ENCODE peak calls at places on chromosome 11, in five cellular contexts. P is left ventricle myocardium inferior; N is cardiac muscle cell; O is fibroblast of lung; J is CD8-positive, alpha-beta T cell. Z is an unnamed sample.

GRCh38 chr11:104343578-104343977 is 179.6 kb upstream of the PDGFD start:
- DNase-seq in J (no peak), P (no peak), N (peak; percentile 6), O (peak; percentile 10), Z (no peak)

GRCh38 chr11:121563900-121564822 is 111.4 kb upstream of the SORL1-AS1 start:
- DNase-seq in J (no peak), N (no peak), O (peak; percentile 21), P (no peak), Z (no peak)

GRCh38 chr11:132030896-132031295 is 660.5 kb downstream of the NTM start:
- DNase-seq in O (peak; percentile 14), J (no peak), N (no peak), P (no peak), Z (no peak)

GRCh38 chr11:73070653-73071052 is 71.5 kb downstream of the FCHSD2 start:
- DNase-seq in N (no peak), O (no peak), J (no peak), P (no peak), Z (no peak)

GRCh38 chr11:130652671-130653335 is 204.4 kb downstream of the ADAMTS15 start:
- DNase-seq in P (peak; percentile 68), O (peak; percentile 99), N (no peak), J (no peak), Z (no peak)

GRCh38 chr11:1299621-1300020 is 9.8 kb downstream of the TOLLIP start:
- DNase-seq in O (no peak), J (no peak), P (no peak), N (no peak), Z (no peak)

GRCh38 chr11:115941481-115941993 is 437.3 kb upstream of the CADM1 start:
- DNase-seq in N (no peak), P (peak; percentile 56), J (no peak), O (peak; percentile 93), Z (no peak)

GRCh38 chr11:73376803-73377629 is 817 bp downstream of the RELT start:
- DNase-seq in O (peak; percentile 70), J (peak; percentile 55), P (peak; percentile 45), N (peak; percentile 56), Z (peak; percentile 65)

GRCh38 chr11:110907629-110908028 is 195.4 kb upstream of the ARHGAP20 start:
- DNase-seq in J (no peak), P (no peak), N (no peak), O (peak; percentile 94), Z (no peak)

GRCh38 chr11:92180664-92181251 is 43.9 kb upstream of the FAT3 start:
- DNase-seq in P (no peak), O (peak; percentile 84), J (no peak), N (no peak), Z (no peak)

GRCh38 chr11:92180226-92180625 is 44.4 kb upstream of the FAT3 start:
- DNase-seq in J (no peak), P (no peak), N (no peak), O (no peak), Z (no peak)
- H3K27ac ChIP-seq in J (no peak overlapping the region), P (no peak overlapping the region), N (no peak overlapping the region), O (peak overlapping the region; percentile 13), Z (no peak overlapping the region)

GRCh38 chr11:59659981-59660380 is 8.9 kb downstream of the PATL1 start:
- DNase-seq in O (no peak), P (no peak), N (no peak), J (no peak), Z (no peak)
- H3K4me1 ChIP-seq in O (peaks cover 3% of the 10 kb centered on the region), P (peaks cover 25% of the 10 kb centered on the region), N (no peaks in the 10 kb centered on the region), J (peaks cover 5% of the 10 kb centered on the region), Z (no peaks in the 10 kb centered on the region)

DNA sequence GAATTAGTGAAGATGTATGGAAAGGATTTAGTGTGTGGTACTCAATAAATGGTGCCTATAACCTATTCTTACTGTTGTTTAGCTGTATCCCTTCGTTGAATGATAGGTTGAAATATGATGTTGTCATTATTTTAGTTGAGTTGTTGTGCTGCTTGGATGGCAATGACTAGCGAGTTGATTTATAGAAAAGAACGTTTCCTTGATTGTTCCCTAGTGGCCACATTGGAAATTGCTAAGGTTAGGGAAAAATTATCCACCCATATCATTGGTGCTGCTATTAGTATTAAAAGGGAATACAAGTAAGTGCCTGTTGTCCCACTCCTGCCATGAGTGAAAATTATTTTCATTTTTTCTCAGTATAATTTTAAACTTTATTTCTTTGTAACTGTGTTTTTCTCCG is 14.5 kb downstream of the EMSY start:
- DNase-seq in O (no peak), N (no peak), P (no peak), J (no peak), Z (no peak)
- H3K27ac ChIP-seq in O (no peak overlapping the region), N (peak overlapping the region; percentile 58), P (no peak overlapping the region), J (no peak overlapping the region), Z (no peak overlapping the region)

DNA sequence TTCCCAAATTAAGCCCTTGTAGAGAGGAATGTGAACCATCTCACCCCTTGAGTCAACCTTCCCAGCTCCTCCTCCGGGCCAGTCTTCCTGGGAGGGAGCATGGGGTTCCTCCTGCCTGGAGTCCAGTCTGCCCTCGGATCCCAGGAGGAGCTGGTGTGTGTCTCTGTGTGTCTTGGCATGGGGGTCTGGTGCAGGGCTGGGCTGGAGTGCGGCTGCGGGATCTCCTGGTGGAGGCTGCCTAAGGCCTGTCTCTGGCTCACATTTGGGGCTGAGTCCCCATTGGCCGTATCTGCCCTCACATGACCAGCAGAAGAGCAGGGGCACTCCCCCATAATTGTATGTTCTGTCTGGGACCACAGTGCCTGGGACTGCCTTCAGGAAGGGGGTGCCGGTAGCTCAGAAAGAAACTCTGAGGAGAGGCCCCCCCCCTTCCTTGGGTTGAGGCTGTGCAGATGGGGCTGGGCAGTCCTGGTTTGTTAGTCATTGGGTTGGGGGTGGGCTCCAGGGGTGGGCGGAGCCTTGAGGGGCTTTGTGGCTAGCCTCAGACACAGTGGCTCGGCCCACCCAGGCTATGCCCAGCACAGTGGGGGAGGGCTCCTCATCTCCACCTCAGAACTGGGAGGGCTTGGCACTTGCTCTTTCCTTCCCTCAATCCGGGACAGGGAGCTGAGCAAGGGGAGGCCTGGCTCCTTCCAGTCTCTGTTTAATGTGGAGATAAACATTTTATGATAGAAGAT is 2.9 kb downstream of the C1QTNF5 start:
- DNase-seq in O (peak; percentile 83), N (peak; percentile 33), P (no peak), J (no peak), Z (no peak)
- H3K4me1 ChIP-seq in O (peaks cover 31% of the 10 kb centered on the region), N (peaks cover 6% of the 10 kb centered on the region), P (peaks cover 82% of the 10 kb centered on the region), J (peaks cover 27% of the 10 kb centered on the region), Z (peaks cover 12% of the 10 kb centered on the region)

DNA sequence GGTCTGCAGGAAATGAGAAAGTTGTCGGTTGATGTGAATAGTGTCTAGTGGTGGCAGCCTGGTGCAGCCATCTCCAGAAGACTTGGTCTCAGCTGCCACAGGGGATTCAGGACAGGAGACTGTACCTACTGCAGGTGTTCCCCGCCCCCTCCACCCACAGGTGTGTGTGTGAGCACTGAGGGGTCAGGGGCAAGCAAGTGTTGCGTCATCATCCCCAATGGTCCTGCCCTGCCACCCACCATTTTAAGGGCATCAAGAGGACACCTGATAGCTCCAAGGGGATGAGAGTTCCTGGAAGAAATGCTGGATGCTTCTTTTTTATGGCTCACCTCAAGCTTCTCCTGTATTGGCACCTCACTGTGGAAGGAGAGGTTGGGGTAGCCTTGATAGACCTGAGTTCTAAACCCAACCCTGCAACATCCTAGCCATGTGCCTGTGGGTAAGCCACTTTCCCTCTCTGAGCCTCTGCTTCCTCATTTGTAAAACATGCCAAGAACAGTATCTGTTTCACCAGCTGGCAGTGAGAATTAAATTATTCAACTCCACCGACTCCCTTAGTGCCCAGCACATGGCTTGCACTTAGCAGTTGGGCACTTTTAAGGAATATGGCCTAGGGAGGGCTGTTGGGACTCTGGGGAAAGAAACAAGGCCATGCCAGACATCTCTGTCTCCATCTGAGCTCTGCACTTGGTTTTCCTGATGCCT is 6.1 kb downstream of the C11orf91 start:
- DNase-seq in N (no peak), O (no peak), J (no peak), P (no peak), Z (no peak)
- H3K27ac ChIP-seq in N (no peak overlapping the region), O (no peak overlapping the region), J (no peak overlapping the region), P (peak overlapping the region; percentile 57), Z (no peak overlapping the region)

GRCh38 chr11:35083181-35084061 is 55.5 kb upstream of the CD44 start:
- DNase-seq in N (no peak), P (peak; percentile 29), O (peak; percentile 93), J (peak; percentile 72), Z (peak; percentile 89)

GRCh38 chr11:35077709-35078695 is 61.0 kb upstream of the CD44 start:
- DNase-seq in N (no peak), O (no peak), J (peak; percentile 43), P (no peak), Z (peak; percentile 42)

GRCh38 chr11:35082322-35083180 is 56.4 kb upstream of the CD44 start:
- DNase-seq in P (peak; percentile 45), J (peak; percentile 83), O (peak; percentile 60), N (peak; percentile 58), Z (peak; percentile 84)

GRCh38 chr11:35076201-35077100 is 62.5 kb upstream of the CD44 start:
- DNase-seq in N (no peak), J (no peak), P (no peak), O (no peak), Z (no peak)

DNA sequence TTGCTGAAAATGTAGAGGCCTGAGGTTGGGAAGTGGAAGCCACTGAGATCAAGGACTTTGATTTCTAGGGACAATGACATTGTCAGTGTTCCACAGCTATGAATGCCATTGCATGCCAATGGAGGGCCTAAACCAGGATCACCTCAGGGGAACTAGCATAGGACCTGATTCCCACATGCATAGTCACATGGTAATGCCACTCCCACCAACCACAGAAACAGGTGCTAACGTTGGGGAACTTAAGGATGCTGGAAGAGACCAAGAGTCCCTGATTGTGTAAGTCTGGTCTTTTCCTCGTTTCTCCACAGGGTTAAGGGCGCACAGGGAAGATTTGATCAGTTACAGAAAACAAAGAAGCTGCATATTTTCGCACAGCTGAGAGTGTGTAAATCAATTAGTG is 59.4 kb upstream of the CD44 start:
- DNase-seq in N (no peak), O (no peak), J (no peak), P (no peak), Z (no peak)
- H3K4me1 ChIP-seq in N (no peaks in the 10 kb centered on the region), O (peaks cover 30% of the 10 kb centered on the region), J (peaks cover 79% of the 10 kb centered on the region), P (peaks cover 32% of the 10 kb centered on the region), Z (peaks cover 77% of the 10 kb centered on the region)

GRCh38 chr11:42967653-42968052 is 344.1 kb upstream of the API5 start:
- DNase-seq in J (no peak), O (no peak), N (no peak), P (no peak), Z (no peak)
- H3K27ac ChIP-seq in J (no peak overlapping the region), O (no peak overlapping the region), N (no peak overlapping the region), P (no peak overlapping the region), Z (no peak overlapping the region)

GRCh38 chr11:47179655-47179991 is 2.9 kb upstream of the ARFGAP2 start:
- DNase-seq in J (peak; percentile 37), P (no peak), N (peak; percentile 68), O (peak; percentile 38), Z (peak; percentile 24)

GRCh38 chr11:47177229-47177845 is 658 bp upstream of the ARFGAP2 start:
- DNase-seq in O (peak; percentile 82), P (peak; percentile 56), J (peak; percentile 67), N (peak; percentile 72), Z (peak; percentile 77)

GRCh38 chr11:47177846-47178245 is 1.2 kb upstream of the ARFGAP2 start:
- DNase-seq in J (no peak), N (no peak), P (peak; percentile 51), O (no peak), Z (no peak)

GRCh38 chr11:47178737-47179654 is 2.3 kb upstream of the ARFGAP2 start:
- DNase-seq in O (no peak), P (no peak), J (no peak), N (no peak), Z (no peak)

GRCh38 chr11:47178305-47178704 is 1.6 kb upstream of the ARFGAP2 start:
- DNase-seq in N (no peak), O (no peak), P (no peak), J (no peak), Z (no peak)
- H3K4me1 ChIP-seq in N (peaks cover 12% of the 10 kb centered on the region), O (peaks cover 13% of the 10 kb centered on the region), P (peaks cover 94% of the 10 kb centered on the region), J (peaks cover 24% of the 10 kb centered on the region), Z (peaks cover 19% of the 10 kb centered on the region)